ENCODE peak calls at places on chromosomes 16 and 17, in ten cellular contexts. H is CD4-positive, alpha-beta T cell; Y is OCI-LY7; O is cardiac muscle cell; J is MCF 10A; Q is suprapubic skin; P is AG09309; E is WTC11; K is neural progenitor cell; Z is breast epithelium. B is an unnamed sample.
A peak's percentile ranks its signal among the peaks of the same experiment; 100 is the strongest.

GRCh38 chr17:62822080-62822904 is 14.2 kb upstream of the MARCHF10 start:
- DNase-seq in H (no peak), Y (no peak), O (no peak), J (peak; percentile 52), Q (no peak), P (no peak), E (no peak), K (no peak), Z (no peak), B (no peak)

GRCh38 chr17:63150994-63151464 is 185.0 kb downstream of the TANC2 start:
- DNase-seq in H (no peak), Y (no peak), O (peak; percentile 50), J (no peak), Q (no peak), P (no peak), E (no peak), K (peak; percentile 38), Z (no peak), B (no peak)

GRCh38 chr16:65698943-65699342 is 577.1 kb upstream of the CDH11 start:
- DNase-seq in H (no peak), Y (no peak), O (peak; percentile 15), J (no peak), Q (no peak), P (peak; percentile 28), E (no peak), K (peak; percentile 50), Z (no peak), B (no peak)

GRCh38 chr17:40309031-40309937 is at the start of gene RARA:
- DNase-seq in H (no peak), Y (peak; percentile 58), O (peak; percentile 68), J (peak; percentile 55), Q (peak; percentile 81), P (no peak), E (peak; percentile 83), K (peak; percentile 83), Z (no peak), B (peak; percentile 77)

GRCh38 chr16:89200124-89200849 is at the start of gene SLC22A31:
- DNase-seq in H (no peak), Y (no peak), O (no peak), J (no peak), Q (peak; percentile 59), P (no peak), E (peak; percentile 42), K (peak; percentile 27), Z (no peak), B (no peak)

GRCh38 chr16:81448154-81449131 is 3.8 kb downstream of the CMIP start:
- DNase-seq in H (no peak), Y (no peak), O (peak; percentile 24), J (peak; percentile 22), Q (no peak), P (no peak), E (no peak), K (peak; percentile 68), Z (no peak), B (no peak)

GRCh38 chr17:44757045-44757917 is 1.5 kb upstream of the ADAM11 start:
- DNase-seq in H (no peak), Y (no peak), O (peak; percentile 80), J (no peak), Q (no peak), P (no peak), E (no peak), K (no peak), Z (no peak), B (no peak)

GRCh38 chr17:81004336-81005015 is 12.8 kb downstream of the CHMP6 start:
- DNase-seq in H (no peak), Y (no peak), O (no peak), J (no peak), Q (no peak), P (no peak), E (no peak), K (peak; percentile 39), Z (no peak), B (peak; percentile 54)

GRCh38 chr17:77356690-77357201 is 216.0 kb downstream of the SEC14L1 start:
- DNase-seq in H (no peak), Y (no peak), O (no peak), J (no peak), Q (peak; percentile 67), P (no peak), E (no peak), K (no peak), Z (peak; percentile 49), B (no peak)

GRCh38 chr17:3639981-3640596 is 3.5 kb downstream of the CTNS start:
- DNase-seq in H (no peak), Y (peak; percentile 51), O (peak; percentile 28), J (no peak), Q (no peak), P (peak; percentile 45), E (no peak), K (peak; percentile 22), Z (no peak), B (no peak)

GRCh38 chr16:1481906-1482835 is 6.6 kb downstream of the PTX4 start:
- DNase-seq in H (no peak), Y (no peak), O (no peak), J (no peak), Q (no peak), P (no peak), E (no peak), K (no peak), Z (no peak), B (no peak)

GRCh38 chr16:21526923-21527807 is 72.2 kb upstream of the METTL9 start:
- DNase-seq in H (no peak), Y (no peak), O (no peak), J (no peak), Q (no peak), P (no peak), E (no peak), K (peak; percentile 24), Z (no peak), B (no peak)

GRCh38 chr17:79750650-79751545 is 20.2 kb downstream of the ENPP7 start:
- DNase-seq in H (no peak), Y (no peak), O (no peak), J (no peak), Q (no peak), P (no peak), E (no peak), K (no peak), Z (no peak), B (no peak)

DNA sequence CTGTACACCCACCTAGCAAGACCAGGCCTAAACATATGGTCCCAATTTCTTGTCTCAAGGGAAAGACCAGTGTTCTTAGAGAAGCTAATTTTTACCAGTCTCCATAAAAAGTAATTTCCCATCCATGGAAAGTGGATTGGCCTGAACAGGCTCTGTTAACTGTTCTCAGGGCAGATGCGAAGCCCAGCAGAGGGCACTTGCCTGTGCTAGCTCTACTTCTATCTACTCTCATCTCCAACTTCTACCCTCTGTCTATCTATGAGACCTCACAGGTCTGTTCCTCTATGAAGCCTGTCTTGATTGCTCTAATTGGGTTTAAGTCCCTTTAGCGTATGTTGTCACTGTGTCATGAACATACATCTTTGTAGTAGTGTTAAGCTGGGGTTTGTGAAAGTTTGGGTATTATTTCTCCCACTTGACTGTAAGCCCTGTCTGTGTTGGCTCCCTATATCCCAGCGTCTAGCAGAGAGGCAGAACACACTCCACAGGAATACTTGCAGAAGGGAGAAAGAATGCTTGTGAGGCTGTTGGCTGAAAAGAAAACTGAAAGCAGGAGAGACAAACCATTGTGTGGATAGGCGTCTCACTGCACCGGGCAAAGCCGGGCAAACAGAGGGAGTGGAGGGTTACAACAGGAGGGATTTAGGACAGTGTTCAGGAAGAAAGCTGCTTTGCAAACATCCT is 167.2 kb upstream of the MAF start:
- DNase-seq in H (no peak), Y (no peak), O (no peak), J (no peak), Q (no peak), P (no peak), E (peak; percentile 14), K (peak; percentile 78), Z (no peak), B (no peak)
- TF ChIP-seq CTCF in H (no peak), Y (peak; percentile 15), O (peak; percentile 26), J (no peak), Q (no peak), P (peak; percentile 52), E (no peak), K (peak; percentile 39), Z (peak; percentile 10), B (no peak)

GRCh38 chr17:9693755-9694154 is 48.4 kb downstream of the USP43 start:
- DNase-seq in H (no peak), Y (no peak), O (no peak), J (no peak), Q (no peak), P (no peak), E (no peak), K (no peak), Z (no peak), B (no peak)
- TF ChIP-seq CTCF in H (no peak), Y (no peak), O (no peak), J (no peak), Q (no peak), P (no peak), E (no peak), K (no peak), Z (no peak), B (no peak)

DNA sequence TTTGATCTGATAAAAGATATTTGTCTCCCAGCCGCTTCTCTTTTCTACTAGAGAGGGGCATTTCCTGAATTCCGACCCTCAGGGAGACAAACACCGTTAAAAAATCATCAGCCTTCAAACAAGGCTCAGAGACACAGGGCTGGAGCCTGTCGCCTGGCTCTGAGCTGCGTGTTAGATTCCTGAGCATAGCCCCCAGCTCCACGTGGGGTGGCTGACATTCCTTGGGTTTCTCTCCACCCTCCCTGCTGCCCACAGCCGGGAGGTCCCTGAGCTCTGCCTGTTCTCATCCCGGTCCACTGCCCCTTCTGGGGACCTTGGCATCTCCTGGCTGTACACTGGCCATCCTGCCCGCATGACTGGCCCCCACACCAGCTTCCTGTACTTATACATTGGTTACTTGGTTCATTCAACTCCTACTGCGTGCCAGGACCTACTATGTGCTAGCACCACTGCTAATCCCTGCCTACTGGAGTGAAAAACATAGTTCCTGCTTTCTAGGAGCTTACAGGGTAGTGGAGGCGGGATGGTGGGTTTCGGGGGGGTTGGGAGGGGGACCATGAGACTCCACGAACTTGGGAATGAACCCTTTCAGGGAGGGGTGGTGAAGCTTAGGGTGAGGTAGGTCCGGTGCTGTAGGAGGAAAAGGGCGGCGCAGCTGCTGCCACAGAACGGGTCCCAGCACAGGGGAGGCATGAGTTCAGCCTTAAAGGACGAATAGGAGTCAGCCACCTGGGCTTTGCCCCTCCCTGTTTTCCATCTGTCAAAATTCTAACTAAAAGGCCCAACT is 52.1 kb upstream of the TMEM132E start:
- DNase-seq in H (no peak), Y (no peak), O (no peak), J (no peak), Q (no peak), P (no peak), E (no peak), K (peak; percentile 16), Z (no peak), B (no peak)
- TF ChIP-seq CTCF in H (no peak), Y (no peak), O (no peak), J (no peak), Q (no peak), P (no peak), E (no peak), K (no peak), Z (no peak), B (no peak)

DNA sequence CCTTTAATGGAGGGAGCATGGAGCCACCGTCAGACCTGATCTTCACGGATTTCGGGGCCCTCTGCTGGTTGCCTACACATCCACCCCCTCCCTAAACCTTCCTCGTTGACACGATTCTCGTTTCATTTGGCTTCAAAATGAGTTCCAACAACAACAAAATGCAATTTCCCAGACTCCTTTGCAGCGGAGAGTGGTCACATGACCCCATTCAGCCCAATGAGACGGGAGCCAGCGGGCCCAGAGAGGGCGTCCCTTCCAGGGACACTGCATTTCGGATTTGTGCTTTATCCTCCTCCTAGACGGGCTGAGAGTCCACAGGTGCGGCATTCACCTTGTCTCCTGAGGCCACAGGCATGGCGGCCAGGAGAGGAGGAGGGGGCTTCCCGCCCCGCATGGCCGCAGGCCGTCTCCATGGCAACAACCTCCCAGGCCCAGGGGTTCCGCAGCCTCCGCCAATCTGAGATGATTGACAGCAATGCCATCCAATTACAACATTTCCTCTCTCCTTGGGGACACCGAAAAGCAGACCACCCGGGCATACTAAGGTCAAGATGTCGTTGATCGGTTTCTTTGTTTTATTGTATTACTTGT is 259.8 kb downstream of the C16orf95 start:
- DNase-seq in H (no peak), Y (no peak), O (no peak), J (peak; percentile 27), Q (no peak), P (no peak), E (peak; percentile 50), K (peak; percentile 33), Z (peak; percentile 6), B (no peak)
- TF ChIP-seq CTCF in H (no peak), Y (peak; percentile 21), O (peak; percentile 11), J (peak; percentile 22), Q (no peak), P (peak; percentile 39), E (no peak), K (peak; percentile 45), Z (no peak), B (no peak)

B was measured in GM13976.